ENCODE peak calls at places on chromosomes 13 and 19, in four cellular contexts. N is endothelial cell of umbilical vein, R is Right ventricle myocardium superior, I is hippocampal formation. L is an unnamed sample.

GRCh38 chr13:29523199-29523931 is 72.1 kb downstream of the SLC7A1 start:
- DNase-seq in N (peak; percentile 48), R (peak; percentile 72), I (no peak), L (peak; percentile 70)

GRCh38 chr13:34722931-34723330 is 219.1 kb upstream of the NBEA start:
- DNase-seq in R (no peak), N (no peak), I (no peak), L (no peak)

GRCh38 chr13:99403458-99403971 is 96.3 kb upstream of the GPR183 start:
- DNase-seq in N (no peak), R (no peak), I (no peak), L (no peak)

GRCh38 chr19:18798384-18799352 is 7.6 kb upstream of the COMP start:
- DNase-seq in N (no peak), I (no peak), R (no peak), L (no peak)

GRCh38 chr13:99350191-99350590 is 43.0 kb upstream of the GPR183 start:
- DNase-seq in R (no peak), N (no peak), I (no peak), L (no peak)

GRCh38 chr13:97302611-97303010 is 80.5 kb downstream of the MBNL2 start:
- DNase-seq in N (peak; percentile 57), R (peak; percentile 47), I (no peak), L (peak; percentile 43)

GRCh38 chr13:99870541-99870940 is 101.0 kb downstream of the ZIC5 start:
- DNase-seq in I (no peak), R (no peak), N (no peak), L (no peak)

GRCh38 chr13:104962411-104962810 is 1573.1 kb downstream of the EFNB2 start:
- DNase-seq in I (no peak), R (no peak), N (no peak), L (no peak)

GRCh38 chr19:24078688-24079087 is 8.3 kb upstream of the ZNF254 start:
- DNase-seq in R (no peak), I (no peak), N (no peak), L (no peak)

GRCh38 chr19:49081273-49081672 is 4.0 kb upstream of the SNRNP70 start:
- DNase-seq in R (no peak), N (no peak), I (no peak), L (no peak)

GRCh38 chr13:104376588-104376987 is 1310.4 kb upstream of the SLC10A2 start:
- DNase-seq in R (no peak), N (no peak), I (no peak), L (no peak)

GRCh38 chr19:12996542-12997094 is 1.3 kb downstream of the NFIX start:
- DNase-seq in I (no peak), R (no peak), N (peak; percentile 23), L (peak; percentile 43)

GRCh38 chr19:13012690-13013608 is 17.7 kb downstream of the NFIX start:
- DNase-seq in R (peak; percentile 70), I (no peak), N (peak; percentile 11), L (peak; percentile 42)

GRCh38 chr19:46447824-46448223 is 19.1 kb upstream of the PNMA8C start:
- DNase-seq in R (peak; percentile 53), N (no peak), I (no peak), L (no peak)

GRCh38 chr13:22736084-22736767 is 444.6 kb upstream of the SGCG start:
- DNase-seq in R (no peak), I (no peak), N (no peak), L (no peak)

GRCh38 chr19:4620675-4621074 is 18.6 kb upstream of the TNFAIP8L1 start:
- DNase-seq in I (no peak), R (no peak), N (no peak), L (no peak)

GRCh38 chr13:29474991-29475390 is 120.5 kb downstream of the SLC7A1 start:
- DNase-seq in I (no peak), R (no peak), N (no peak), L (no peak)

GRCh38 chr19:39913682-39914333 is 20.6 kb downstream of the FCGBP start:
- DNase-seq in I (no peak), N (no peak), R (no peak), L (no peak)

GRCh38 chr13:75881109-75881775 is 245.1 kb downstream of the LMO7 start:
- DNase-seq in N (no peak), R (no peak), I (no peak), L (no peak)

GRCh38 chr19:31676271-31677004 is 327.2 kb upstream of the TSHZ3 start:
- DNase-seq in R (no peak), N (no peak), I (no peak), L (no peak)

GRCh38 chr19:5587661-5588060 is 19.9 kb upstream of the TINCR start:
- DNase-seq in R (no peak), N (no peak), I (no peak), L (no peak)

GRCh38 chr13:30033681-30034447 is 183.4 kb upstream of the UBL3 start:
- DNase-seq in I (peak; percentile 20), R (no peak), N (no peak), L (no peak)

GRCh38 chr13:50388481-50388880 is 373.2 kb downstream of the KCNRG start:
- DNase-seq in R (no peak), N (peak; percentile 83), I (no peak), L (peak; percentile 73)

GRCh38 chr13:43572601-43573360 is 214.0 kb downstream of the ENOX1 start:
- DNase-seq in I (no peak), R (no peak), N (no peak), L (no peak)

GRCh38 chr19:33446156-33446917 is 72.8 kb downstream of the CEBPG start:
- DNase-seq in I (no peak), N (no peak), R (peak; percentile 24), L (no peak)

GRCh38 chr19:10142701-10143375 is 23.1 kb upstream of the EIF3G start:
- DNase-seq in R (no peak), I (no peak), N (no peak), L (no peak)

GRCh38 chr13:38477676-38478075 is 128.0 kb downstream of the UFM1 start:
- DNase-seq in N (no peak), I (no peak), R (no peak), L (no peak)

GRCh38 chr13:96379967-96380366 is 290.1 kb downstream of the HS6ST3 start:
- DNase-seq in R (no peak), N (no peak), I (no peak), L (no peak)

GRCh38 chr19:9848761-9849160 is 13.6 kb downstream of the PIN1 start:
- DNase-seq in R (peak; percentile 34), I (no peak), N (no peak), L (no peak)

GRCh38 chr13:76164290-76164689 is 528.2 kb downstream of the LMO7 start:
- DNase-seq in N (no peak), I (no peak), R (no peak), L (no peak)

GRCh38 chr19:34681478-34681877 is 4.0 kb downstream of the ZNF302 start:
- DNase-seq in I (no peak), R (no peak), N (no peak), L (no peak)

GRCh38 chr19:1445185-1445931 is 4.6 kb upstream of the APC2 start:
- DNase-seq in I (peak; percentile 45), R (peak; percentile 88), N (peak; percentile 52), L (peak; percentile 70)

GRCh38 chr13:99354371-99354951 is 47.3 kb upstream of the GPR183 start:
- DNase-seq in R (no peak), N (no peak), I (no peak), L (no peak)